ENCODE peak calls at places on chromosomes 5 and 9, in six cellular contexts. M, H, D, G, E and O are unnamed samples.

GRCh38 chr5:151267481-151268275 is 14.7 kb downstream of the GM2A start:
- DNase-seq in M (no peak), H (no peak), D (no peak), G (no peak), E (no peak), O (no peak)

GRCh38 chr5:23721336-23721735 is 213.9 kb downstream of the PRDM9 start:
- DNase-seq in M (no peak), H (no peak), D (no peak), G (no peak), E (no peak), O (no peak)

GRCh38 chr9:19922476-19923118 is 133.8 kb upstream of the SLC24A2 start:
- DNase-seq in M (peak; percentile 72), H (peak; percentile 86), D (no peak), G (no peak), E (peak; percentile 58), O (peak; percentile 59)

GRCh38 chr9:37026936-37027581 is 7.0 kb downstream of the PAX5 start:
- DNase-seq in M (no peak), H (no peak), D (no peak), G (no peak), E (no peak), O (no peak)

GRCh38 chr5:104951829-104952228 is 1389.2 kb upstream of the NUDT12 start:
- DNase-seq in M (no peak), H (no peak), D (no peak), G (no peak), E (no peak), O (no peak)

GRCh38 chr9:127116088-127116726 is 6.2 kb downstream of the ANGPTL2 start:
- DNase-seq in M (no peak), H (no peak), D (no peak), G (no peak), E (no peak), O (no peak)

GRCh38 chr5:93320920-93321319 is 260.1 kb downstream of the NR2F1-AS1 start:
- DNase-seq in M (no peak), H (no peak), D (no peak), G (no peak), E (no peak), O (no peak)

GRCh38 chr9:133612051-133612450 is 2.9 kb upstream of the FAM163B start:
- DNase-seq in M (no peak), H (no peak), D (no peak), G (no peak), E (no peak), O (no peak)

GRCh38 chr9:130452835-130453234 is 8.1 kb downstream of the ASS1 start:
- DNase-seq in M (no peak), H (no peak), D (no peak), G (no peak), E (no peak), O (no peak)

GRCh38 chr5:157180374-157181264 is at the start of gene ITK:
- DNase-seq in M (no peak), H (no peak), D (no peak), G (no peak), E (no peak), O (no peak)

GRCh38 chr9:15355669-15356068 is 48.7 kb upstream of the TTC39B start:
- DNase-seq in M (no peak), H (no peak), D (no peak), G (no peak), E (no peak), O (no peak)

GRCh38 chr5:150582281-150582791 is 58.1 kb upstream of the SYNPO start:
- DNase-seq in M (peak; percentile 87), H (no peak), D (no peak), G (no peak), E (no peak), O (no peak)

GRCh38 chr9:134864821-134865190 is 15.8 kb upstream of the FCN2 start:
- DNase-seq in M (no peak), H (no peak), D (no peak), G (no peak), E (no peak), O (no peak)

GRCh38 chr9:94147776-94148175 is 63.5 kb downstream of the PTPDC1 start:
- DNase-seq in M (no peak), H (no peak), D (no peak), G (no peak), E (no peak), O (no peak)

GRCh38 chr5:151072234-151073025 is 8.4 kb downstream of the TNIP1 start:
- DNase-seq in M (peak; percentile 28), H (no peak), D (no peak), G (no peak), E (peak; percentile 59), O (no peak)

GRCh38 chr9:105647595-105648349 is 14.5 kb upstream of the TAL2 start:
- DNase-seq in M (no peak), H (no peak), D (no peak), G (no peak), E (no peak), O (no peak)

GRCh38 chr9:15317836-15318235 is 10.8 kb upstream of the TTC39B start:
- DNase-seq in M (peak; percentile 44), H (no peak), D (no peak), G (no peak), E (no peak), O (no peak)

GRCh38 chr5:79229357-79230174 is 6.4 kb upstream of the JMY start:
- DNase-seq in M (peak; percentile 30), H (peak; percentile 76), D (no peak), G (no peak), E (peak; percentile 23), O (no peak)

GRCh38 chr5:78696637-78697036 is 48.1 kb upstream of the LHFPL2 start:
- DNase-seq in M (no peak), H (no peak), D (no peak), G (no peak), E (no peak), O (no peak)

GRCh38 chr9:90547896-90548295 is 94.7 kb downstream of the DIRAS2 start:
- DNase-seq in M (no peak), H (no peak), D (no peak), G (no peak), E (no peak), O (no peak)

GRCh38 chr5:36073595-36074216 is 7.0 kb upstream of the UGT3A2 start:
- DNase-seq in M (peak; percentile 11), H (peak; percentile 46), D (no peak), G (peak; percentile 1), E (no peak), O (no peak)

GRCh38 chr5:173538018-173538417 is 78.4 kb downstream of the BOD1 start:
- DNase-seq in M (no peak), H (no peak), D (no peak), G (no peak), E (no peak), O (no peak)

GRCh38 chr5:140126315-140127012 is 727 bp downstream of the IGIP start:
- DNase-seq in M (no peak), H (no peak), D (no peak), G (no peak), E (no peak), O (no peak)

GRCh38 chr5:77180167-77181081 is 30.1 kb upstream of the PDE8B start:
- DNase-seq in M (no peak), H (no peak), D (no peak), G (no peak), E (peak; percentile 33), O (no peak)

GRCh38 chr5:126514159-126515141 is 80.6 kb downstream of the ALDH7A1 start:
- DNase-seq in M (peak; percentile 60), H (no peak), D (no peak), G (no peak), E (no peak), O (no peak)

GRCh38 chr5:94754824-94755223 is 136.4 kb downstream of the SLF1 start:
- DNase-seq in M (no peak), H (no peak), D (no peak), G (no peak), E (no peak), O (no peak)

GRCh38 chr5:322281-322941 is 897 bp downstream of the AHRR start:
- DNase-seq in M (peak; percentile 23), H (no peak), D (no peak), G (no peak), E (peak; percentile 79), O (no peak)

GRCh38 chr5:50697739-50698138 is 31.3 kb downstream of the PARP8 start:
- DNase-seq in M (no peak), H (no peak), D (no peak), G (no peak), E (no peak), O (no peak)

GRCh38 chr5:123722451-123722850 is 210.5 kb downstream of the CSNK1G3 start:
- DNase-seq in M (no peak), H (no peak), D (no peak), G (no peak), E (no peak), O (no peak)

GRCh38 chr9:109509625-109510024 is 11.5 kb upstream of the PTPN3 start:
- DNase-seq in M (no peak), H (no peak), D (no peak), G (no peak), E (no peak), O (no peak)

GRCh38 chr5:123036391-123037103 is at the start of gene PPIC:
- DNase-seq in M (peak; percentile 81), H (no peak), D (no peak), G (peak; percentile 43), E (peak; percentile 98), O (peak; percentile 21)

GRCh38 chr9:113957778-113958430 is 81.8 kb downstream of the ZNF618 start:
- DNase-seq in M (peak; percentile 85), H (no peak), D (no peak), G (no peak), E (peak; percentile 69), O (peak; percentile 55)

GRCh38 chr9:34592895-34593601 is 3.5 kb upstream of the CNTFR start:
- DNase-seq in M (no peak), H (peak; percentile 29), D (no peak), G (no peak), E (no peak), O (no peak)

GRCh38 chr5:5881294-5881693 is 458.8 kb downstream of the ICE1 start:
- DNase-seq in M (no peak), H (no peak), D (no peak), G (no peak), E (no peak), O (no peak)

GRCh38 chr9:123643518-123643917 is 286.4 kb downstream of the DENND1A start:
- DNase-seq in M (no peak), H (no peak), D (no peak), G (no peak), E (no peak), O (no peak)

GRCh38 chr9:120559546-120559945 is 20.4 kb downstream of the CDK5RAP2 start:
- DNase-seq in M (no peak), H (no peak), D (no peak), G (no peak), E (no peak), O (no peak)

GRCh38 chr9:93860694-93861658 is 94.2 kb downstream of the BARX1 start:
- DNase-seq in M (no peak), H (no peak), D (no peak), G (no peak), E (no peak), O (no peak)

GRCh38 chr5:172816887-172817418 is 17.1 kb upstream of the ERGIC1 start:
- DNase-seq in M (peak; percentile 73), H (no peak), D (no peak), G (no peak), E (peak; percentile 71), O (no peak)

GRCh38 chr5:68251386-68251785 is 35.8 kb downstream of the PIK3R1 start:
- DNase-seq in M (no peak), H (no peak), D (peak; percentile 62), G (no peak), E (no peak), O (no peak)

GRCh38 chr9:110257097-110257955 is 1.0 kb upstream of the TXN start:
- DNase-seq in M (no peak), H (no peak), D (no peak), G (no peak), E (no peak), O (no peak)